ENCODE peak calls at places on chromosomes 13 and 19, in five cellular contexts. S is DND-41, M is left lung, Z is prostate gland, C is OCI-LY7. Q is an unnamed sample.
A peak's percentile ranks its signal among the peaks of the same experiment; 100 is the strongest.

GRCh38 chr19:50432658-50433057 is at the start of gene MYBPC2:
- DNase-seq in S (no peak), C (peak; percentile 71), M (no peak), Z (no peak), Q (no peak)

GRCh38 chr13:49560270-49561063 is 24.9 kb downstream of the RCBTB1 start:
- DNase-seq in M (no peak), S (no peak), Z (peak; percentile 73), C (no peak), Q (peak; percentile 28)

GRCh38 chr19:2976609-2977000 is 759 bp upstream of the TLE6 start:
- DNase-seq in Z (no peak), M (no peak), C (no peak), S (no peak), Q (no peak)

GRCh38 chr13:33745370-33746324 is 72.3 kb upstream of the RFC3 start:
- DNase-seq in M (no peak), Z (peak; percentile 36), S (no peak), C (peak; percentile 94), Q (no peak)

GRCh38 chr13:112652512-112653458 is 37.1 kb upstream of the ATP11A start:
- DNase-seq in M (no peak), Z (no peak), C (no peak), S (no peak), Q (no peak)

GRCh38 chr19:40519352-40520322 is 52.8 kb downstream of the SPTBN4 start:
- DNase-seq in S (no peak), C (no peak), Z (no peak), M (no peak), Q (peak; percentile 30)

GRCh38 chr13:93305886-93306285 is 79.3 kb downstream of the GPC6 start:
- DNase-seq in Z (no peak), C (no peak), S (no peak), M (no peak), Q (no peak)

GRCh38 chr19:45897413-45897812 is 5.0 kb downstream of the MYPOP start:
- DNase-seq in M (no peak), C (no peak), S (no peak), Z (no peak), Q (no peak)

GRCh38 chr13:98181106-98181815 is 4.2 kb upstream of the RNF113B start:
- DNase-seq in C (no peak), Z (no peak), M (no peak), S (no peak), Q (no peak)

GRCh38 chr19:24048261-24048660 is 38.7 kb upstream of the ZNF254 start:
- DNase-seq in S (no peak), M (no peak), C (no peak), Z (no peak), Q (no peak)

GRCh38 chr19:7191946-7192691 is 102.1 kb downstream of the INSR start:
- DNase-seq in C (no peak), S (peak; percentile 64), M (no peak), Z (no peak), Q (no peak)

GRCh38 chr13:113997845-113998751 is 24.2 kb upstream of the C13orf46 start:
- DNase-seq in Z (no peak), C (no peak), S (no peak), M (no peak), Q (no peak)

GRCh38 chr19:13835791-13836723 is 40.8 kb downstream of the ZSWIM4 start:
- DNase-seq in C (peak; percentile 55), Z (no peak), S (no peak), M (peak; percentile 75), Q (no peak)

GRCh38 chr19:3243851-3244700 is 19.6 kb downstream of the CELF5 start:
- DNase-seq in C (peak; percentile 37), Z (no peak), M (no peak), S (peak; percentile 84), Q (no peak)

GRCh38 chr13:112341446-112341845 is 34.7 kb upstream of the SPACA7 start:
- DNase-seq in Z (no peak), M (no peak), S (no peak), C (no peak), Q (no peak)

GRCh38 chr13:24274452-24274971 is 34.9 kb upstream of the C1QTNF9 start:
- DNase-seq in M (peak; percentile 60), S (peak; percentile 22), Z (no peak), C (peak; percentile 5), Q (no peak)

GRCh38 chr13:73341748-73342147 is 282.9 kb downstream of the KLF5 start:
- DNase-seq in S (no peak), C (no peak), M (no peak), Z (no peak), Q (peak; percentile 76)

GRCh38 chr19:23957660-23958281 is 43.1 kb downstream of the ZNF726 start:
- DNase-seq in M (peak; percentile 46), C (no peak), Z (no peak), S (no peak), Q (peak; percentile 63)

GRCh38 chr13:34017231-34017630 is 199.3 kb downstream of the RFC3 start:
- DNase-seq in M (no peak), C (no peak), S (no peak), Z (no peak), Q (peak; percentile 62)

GRCh38 chr19:55117063-55117635 is 288 bp downstream of the PPP1R12C start:
- DNase-seq in M (no peak), S (no peak), Z (no peak), C (peak; percentile 23), Q (no peak)
- H3K4me1 ChIP-seq in M (peaks cover 21% of the 10 kb centered on the region), S (peaks cover 33% of the 10 kb centered on the region), Z (peaks cover 13% of the 10 kb centered on the region), C (peaks cover 75% of the 10 kb centered on the region), Q (no peaks in the 10 kb centered on the region)

DNA sequence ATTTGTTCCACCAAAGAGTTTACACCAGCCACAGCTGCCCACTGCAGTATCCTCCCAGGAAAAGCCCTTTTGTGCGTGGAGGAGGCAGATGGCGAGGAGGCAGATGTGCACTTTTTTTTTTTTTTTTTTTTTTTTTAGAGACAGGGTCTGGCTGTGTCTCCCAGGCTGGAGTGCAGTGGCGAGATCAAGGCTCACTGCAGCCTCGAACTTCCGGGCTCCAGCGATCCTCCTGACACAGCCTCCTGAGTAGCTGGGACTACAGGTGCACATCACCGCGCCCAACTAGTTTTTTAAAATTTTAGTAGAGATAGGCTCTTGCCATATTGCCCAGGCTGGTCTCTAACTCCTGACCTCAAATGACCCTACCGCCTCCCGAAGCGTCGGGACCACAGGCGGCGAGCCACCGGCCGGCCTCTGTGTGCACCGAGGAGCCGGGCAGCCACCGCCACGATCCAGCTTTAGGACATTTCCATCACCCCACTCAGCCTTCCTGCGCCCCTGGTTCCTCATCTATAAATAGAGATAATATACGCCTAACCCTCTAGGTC is 563 bp upstream of the PDCD5 start:
- DNase-seq in S (no peak), Z (no peak), C (peak; percentile 4), M (no peak), Q (no peak)
- TF ChIP-seq CTCF in S (no peak), Z (no peak), C (no peak), M (no peak), Q (no peak)

GRCh38 chr13:103157434-103158145 is 91.4 kb upstream of the SLC10A2 start:
- DNase-seq in C (no peak), S (no peak), Z (no peak), M (no peak), Q (no peak)

GRCh38 chr13:103156346-103156998 is 90.3 kb upstream of the SLC10A2 start:
- DNase-seq in S (no peak), M (no peak), Z (no peak), C (no peak), Q (no peak)

GRCh38 chr13:103161476-103161875 is 95.3 kb upstream of the SLC10A2 start:
- DNase-seq in S (no peak), Z (no peak), M (no peak), C (no peak), Q (peak; percentile 77)

GRCh38 chr13:103157034-103157433 is 90.8 kb upstream of the SLC10A2 start:
- DNase-seq in M (no peak), S (no peak), Z (no peak), C (no peak), Q (peak; percentile 89)
- H3K4me1 ChIP-seq in M (no peaks in the 10 kb centered on the region), S (no peaks in the 10 kb centered on the region), Z (no peaks in the 10 kb centered on the region), C (no peaks in the 10 kb centered on the region), Q (peaks cover 4% of the 10 kb centered on the region)

GRCh38 chr19:35657904-35658700 is 8.2 kb upstream of the UPK1A start:
- DNase-seq in Z (no peak), C (no peak), S (no peak), M (no peak), Q (no peak)
- TF ChIP-seq CTCF in Z (no peak), C (peak; percentile 29), S (no peak), M (no peak), Q (peak; percentile 14)

DNA sequence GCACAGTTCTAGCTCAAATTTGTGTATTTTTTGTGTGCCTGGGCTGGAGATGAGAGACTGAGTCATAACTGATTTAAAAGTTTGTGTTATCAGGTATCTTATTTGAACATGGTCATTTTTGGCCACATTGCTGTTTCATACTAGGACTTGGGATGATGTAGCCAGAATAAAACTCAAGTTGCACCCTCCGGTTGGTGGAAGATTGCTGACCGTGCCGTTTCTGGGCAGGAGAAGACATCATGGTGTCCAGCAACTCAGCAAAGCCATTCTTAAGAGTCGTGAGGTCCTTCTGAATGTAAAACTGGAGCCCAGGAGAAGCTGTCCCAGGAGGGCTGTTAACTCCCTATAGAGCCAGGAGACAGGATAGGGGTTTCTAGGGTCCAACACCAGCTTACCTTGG is 7.6 kb downstream of the CEBPG start:
- DNase-seq in M (no peak), C (no peak), Z (no peak), S (no peak), Q (no peak)
- H3K4me1 ChIP-seq in M (peaks cover 4% of the 10 kb centered on the region), C (peaks cover 10% of the 10 kb centered on the region), Z (no peaks in the 10 kb centered on the region), S (peaks cover 17% of the 10 kb centered on the region), Q (peaks cover 11% of the 10 kb centered on the region)

DNA sequence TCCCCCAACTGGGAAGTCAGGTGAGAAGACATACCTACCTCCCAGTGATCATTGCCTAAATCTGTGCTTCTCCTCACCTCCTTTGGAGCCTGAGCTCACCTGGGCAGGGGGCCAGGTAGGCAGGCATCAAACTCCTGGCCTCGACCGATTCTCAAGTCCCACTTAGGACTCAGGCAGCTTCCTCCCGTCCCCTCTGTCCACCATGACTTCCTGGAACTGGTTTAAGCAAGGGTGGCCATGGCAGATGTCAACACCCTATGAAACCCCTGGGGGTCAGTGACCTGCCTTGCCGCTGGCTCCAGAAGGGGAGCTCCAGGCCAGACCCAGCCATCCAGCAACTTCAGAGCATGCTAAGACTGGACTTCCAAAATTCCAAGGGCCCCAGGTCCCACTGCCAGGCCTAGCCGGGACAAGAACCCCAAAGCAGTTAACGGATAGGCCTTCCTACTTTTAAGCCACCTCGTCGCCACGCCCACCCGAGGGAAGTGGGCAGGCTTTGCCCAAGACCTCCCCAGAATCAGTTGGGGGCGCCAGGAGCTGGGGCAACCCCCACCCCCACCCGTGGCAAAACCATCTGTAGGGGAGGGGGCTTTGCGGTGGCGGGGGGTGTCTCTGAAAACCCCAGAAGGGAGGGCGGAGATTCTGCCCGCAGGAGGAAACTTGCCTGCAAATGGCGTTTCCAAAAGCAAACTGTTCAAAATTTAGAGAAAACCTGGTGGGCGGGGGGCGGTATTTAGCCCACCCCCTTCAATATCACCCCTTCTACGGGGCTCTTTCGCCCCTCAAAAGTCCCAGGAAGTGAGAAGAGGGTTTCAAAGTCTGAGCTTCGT is 657 bp downstream of the PLIN3 start:
- DNase-seq in M (peak; percentile 75), C (peak; percentile 63), Z (peak; percentile 35), S (peak; percentile 83), Q (no peak)
- TF ChIP-seq CTCF in M (no peak), C (no peak), Z (no peak), S (no peak), Q (no peak)

GRCh38 chr19:47650695-47651094 is 41.8 kb downstream of the BICRA start:
- DNase-seq in M (no peak), C (no peak), Z (no peak), S (no peak), Q (no peak)
- H3K4me1 ChIP-seq in M (no peaks in the 10 kb centered on the region), C (no peaks in the 10 kb centered on the region), Z (peaks cover 5% of the 10 kb centered on the region), S (no peaks in the 10 kb centered on the region), Q (peaks cover 8% of the 10 kb centered on the region)

Q was measured in foreskin keratinocyte.